ENCODE peak calls at places on chromosome 22, in ten cellular contexts. Q is cardiac muscle cell, R is brain microvascular endothelial cell, G is fibroblast of lung, W is H1, I is HepG2, D is prostate gland, V is AG04450, C is endodermal cell, P is PC-3. B is an unnamed sample.

GRCh38 chr22:19669570-19669969 is 44.7 kb upstream of the SEPTIN5 start:
- DNase-seq in I (no peak), Q (no peak), D (no peak), C (peak; percentile 17), G (no peak), R (no peak), V (no peak), W (no peak), P (no peak), B (no peak)

GRCh38 chr22:23385301-23386244 is 194.5 kb downstream of the IGLL1 start:
- DNase-seq in R (peak; percentile 71), V (peak; percentile 61), G (peak; percentile 61), P (peak; percentile 80), D (peak; percentile 82), Q (peak; percentile 83), I (peak; percentile 59), C (peak; percentile 97), W (peak; percentile 80), B (peak; percentile 84)

GRCh38 chr22:25786165-25786564 is 44.2 kb downstream of the MYO18B start:
- DNase-seq in R (no peak), W (no peak), I (no peak), V (no peak), G (no peak), D (no peak), P (no peak), C (no peak), Q (no peak), B (no peak)

GRCh38 chr22:19120829-19121630 is 1.2 kb downstream of the DGCR2 start:
- DNase-seq in R (peak; percentile 28), Q (peak; percentile 28), C (peak; percentile 81), W (no peak), V (no peak), P (peak; percentile 76), I (peak; percentile 63), D (peak; percentile 48), G (peak; percentile 67), B (no peak)

GRCh38 chr22:38317995-38318715 is 922 bp upstream of the CSNK1E start:
- DNase-seq in D (peak; percentile 85), Q (no peak), W (no peak), G (peak; percentile 96), C (peak; percentile 67), P (peak; percentile 95), R (peak; percentile 86), I (peak; percentile 77), V (peak; percentile 52), B (peak; percentile 94)

GRCh38 chr22:29044657-29045176 is 16.9 kb downstream of the C22orf31 start:
- DNase-seq in V (no peak), G (peak; percentile 90), W (no peak), Q (no peak), C (no peak), P (no peak), R (peak; percentile 74), D (no peak), I (peak; percentile 51), B (no peak)

GRCh38 chr22:30863161-30863833 is 105.3 kb downstream of the MORC2 start:
- DNase-seq in D (no peak), W (no peak), P (no peak), C (peak; percentile 66), R (no peak), Q (peak; percentile 53), V (no peak), I (peak; percentile 93), G (peak; percentile 50), B (no peak)

GRCh38 chr22:25485626-25486545 is 78.6 kb upstream of the GRK3 start:
- DNase-seq in R (no peak), V (no peak), D (no peak), P (no peak), W (no peak), I (no peak), G (no peak), Q (no peak), C (no peak), B (no peak)

GRCh38 chr22:19857382-19857781 is 2.7 kb upstream of the GNB1L start:
- DNase-seq in C (no peak), V (no peak), W (no peak), P (no peak), R (no peak), G (no peak), I (no peak), D (no peak), Q (no peak), B (no peak)

GRCh38 chr22:23302171-23303002 is 122.1 kb downstream of the BCR start:
- DNase-seq in V (no peak), P (no peak), G (peak; percentile 30), I (no peak), C (no peak), D (no peak), R (peak; percentile 54), Q (no peak), W (no peak), B (peak; percentile 62)

GRCh38 chr22:24482586-24482985 is 12.5 kb upstream of the UPB1 start:
- DNase-seq in Q (no peak), D (no peak), V (no peak), P (peak; percentile 18), R (no peak), I (no peak), C (no peak), W (no peak), G (peak; percentile 94), B (no peak)

GRCh38 chr22:28810839-28811491 is 10.6 kb upstream of the XBP1 start:
- DNase-seq in R (no peak), D (no peak), W (no peak), Q (no peak), V (no peak), P (no peak), G (no peak), C (no peak), I (peak; percentile 96), B (no peak)

GRCh38 chr22:20111045-20111688 is 4.7 kb upstream of the RANBP1 start:
- DNase-seq in D (no peak), R (no peak), W (no peak), V (no peak), I (peak; percentile 61), P (peak; percentile 26), Q (peak; percentile 37), G (no peak), C (peak; percentile 76), B (no peak)

GRCh38 chr22:44748524-44748923 is 3.9 kb upstream of the ARHGAP8 start:
- DNase-seq in P (no peak), V (no peak), W (no peak), G (no peak), I (no peak), C (peak; percentile 45), R (no peak), Q (no peak), D (no peak), B (no peak)

GRCh38 chr22:44743247-44743646 is 9.1 kb upstream of the ARHGAP8 start:
- DNase-seq in I (no peak), G (no peak), V (no peak), P (no peak), D (no peak), W (no peak), Q (no peak), R (no peak), C (no peak), B (no peak)

GRCh38 chr22:44746836-44747519 is 5.4 kb upstream of the ARHGAP8 start:
- DNase-seq in Q (no peak), G (no peak), P (no peak), R (no peak), I (peak; percentile 43), W (no peak), V (no peak), C (peak; percentile 76), D (no peak), B (no peak)

GRCh38 chr22:44743804-44744211 is 8.6 kb upstream of the ARHGAP8 start:
- DNase-seq in R (no peak), D (no peak), P (no peak), C (no peak), Q (no peak), I (no peak), G (no peak), W (no peak), V (peak; percentile 57), B (no peak)

GRCh38 chr22:44746061-44746789 is 6.2 kb upstream of the ARHGAP8 start:
- DNase-seq in I (no peak), C (no peak), Q (no peak), R (no peak), W (no peak), D (no peak), P (no peak), G (no peak), V (no peak), B (no peak)
- H3K4me3 ChIP-seq in I (no peak overlapping the region), C (no peak overlapping the region), Q (no peak overlapping the region), R (no peak overlapping the region), W (no peak overlapping the region), D (no peak overlapping the region), P (peak overlapping the region; percentile 36), G (no peak overlapping the region), V (no peak overlapping the region), B (no peak overlapping the region)

GRCh38 chr22:35409783-35410662 is 10.1 kb downstream of the MCM5 start:
- DNase-seq in W (no peak), P (no peak), I (no peak), R (no peak), Q (no peak), C (no peak), V (no peak), D (no peak), G (no peak), B (no peak)
- TF ChIP-seq CTCF in W (no peak), P (no peak), I (no peak), R (no peak), Q (no peak), C (no peak), V (no peak), D (no peak), G (no peak), B (no peak)

GRCh38 chr22:46107089-46107664 is 43.1 kb upstream of the PPARA start:
- DNase-seq in D (peak; percentile 88), G (no peak), Q (no peak), I (no peak), C (no peak), V (no peak), W (no peak), P (no peak), R (no peak), B (no peak)
- H3K27ac ChIP-seq in D (peak overlapping the region; percentile 91), G (peak overlapping the region; percentile 51), Q (no peak overlapping the region), I (no peak overlapping the region), C (no peak overlapping the region), V (no peak overlapping the region), W (no peak overlapping the region), P (no peak overlapping the region), R (no peak overlapping the region), B (peak overlapping the region; percentile 100)

GRCh38 chr22:27672721-27673387 is 128.7 kb downstream of the MN1 start:
- DNase-seq in V (no peak), Q (no peak), G (no peak), C (no peak), I (no peak), R (no peak), P (no peak), D (no peak), W (no peak), B (no peak)

GRCh38 chr22:27671413-27671721 is 130.2 kb downstream of the MN1 start:
- DNase-seq in I (no peak), V (no peak), R (no peak), G (no peak), Q (no peak), W (no peak), C (no peak), D (no peak), P (no peak), B (no peak)

GRCh38 chr22:27669798-27670599 is 131.6 kb downstream of the MN1 start:
- DNase-seq in P (peak; percentile 22), Q (no peak), W (no peak), V (no peak), R (no peak), I (peak; percentile 92), C (peak; percentile 65), D (no peak), G (peak; percentile 33), B (no peak)

GRCh38 chr22:27668828-27669797 is 132.4 kb downstream of the MN1 start:
- DNase-seq in R (peak; percentile 78), P (peak; percentile 71), D (no peak), Q (peak; percentile 61), C (peak; percentile 68), W (no peak), V (no peak), G (peak; percentile 70), I (peak; percentile 91), B (peak; percentile 19)

GRCh38 chr22:27670701-27671412 is 130.7 kb downstream of the MN1 start:
- DNase-seq in W (peak; percentile 47), D (no peak), P (peak; percentile 32), I (peak; percentile 96), V (no peak), R (no peak), Q (peak; percentile 94), G (no peak), C (peak; percentile 95), B (no peak)
- H3K4me3 ChIP-seq in W (no peak overlapping the region), D (no peak overlapping the region), P (no peak overlapping the region), I (peak overlapping the region; percentile 3), V (no peak overlapping the region), R (no peak overlapping the region), Q (no peak overlapping the region), G (no peak overlapping the region), C (peak overlapping the region; percentile 67), B (no peak overlapping the region)

B was measured in ascending aorta.